ENCODE peak calls at places on chromosomes 5 and 9, in four cellular contexts. A is AG04450, I is PC-3, T is tibial nerve. L is an unnamed sample.

GRCh38 chr9:137589441-137590122 is 730 bp downstream of the ZMYND19 start:
- DNase-seq in A (no peak), I (no peak), T (no peak), L (no peak)

GRCh38 chr9:469672-470040 is 255.0 kb downstream of the DOCK8 start:
- DNase-seq in A (no peak), I (no peak), T (no peak), L (peak; percentile 21)

GRCh38 chr5:177472460-177473441 is 683 bp downstream of the DBN1 start:
- DNase-seq in A (no peak), I (peak; percentile 44), T (no peak), L (no peak)

GRCh38 chr9:36748322-36748899 is 175.7 kb downstream of the MELK start:
- DNase-seq in A (no peak), I (peak; percentile 25), T (no peak), L (no peak)

GRCh38 chr5:51386916-51387853 is 3.9 kb downstream of the ISL1 start:
- DNase-seq in A (no peak), I (no peak), T (no peak), L (no peak)

GRCh38 chr5:68418230-68418629 is 202.7 kb downstream of the PIK3R1 start:
- DNase-seq in A (no peak), I (no peak), T (peak; percentile 16), L (no peak)

GRCh38 chr5:33928283-33928682 is 7.9 kb upstream of the RXFP3 start:
- DNase-seq in A (no peak), I (no peak), T (no peak), L (no peak)

GRCh38 chr5:134100283-134101011 is 14.0 kb upstream of the TCF7 start:
- DNase-seq in A (no peak), I (peak; percentile 51), T (no peak), L (no peak)

GRCh38 chr9:91120200-91120599 is 241.5 kb downstream of the AUH start:
- DNase-seq in A (no peak), I (no peak), T (no peak), L (no peak)
- H3K27ac ChIP-seq in A (peak overlapping the region; percentile 59), I (peak overlapping the region; percentile 84), T (peak overlapping the region; percentile 85), L (peak overlapping the region; percentile 81)

GRCh38 chr5:54524704-54525103 is 7.1 kb downstream of the SNX18 start:
- DNase-seq in A (no peak), I (no peak), T (no peak), L (no peak)
- H3K4me3 ChIP-seq in A (peak overlapping the region; percentile 53), I (no peak overlapping the region), T (no peak overlapping the region), L (peak overlapping the region; percentile 15)

DNA sequence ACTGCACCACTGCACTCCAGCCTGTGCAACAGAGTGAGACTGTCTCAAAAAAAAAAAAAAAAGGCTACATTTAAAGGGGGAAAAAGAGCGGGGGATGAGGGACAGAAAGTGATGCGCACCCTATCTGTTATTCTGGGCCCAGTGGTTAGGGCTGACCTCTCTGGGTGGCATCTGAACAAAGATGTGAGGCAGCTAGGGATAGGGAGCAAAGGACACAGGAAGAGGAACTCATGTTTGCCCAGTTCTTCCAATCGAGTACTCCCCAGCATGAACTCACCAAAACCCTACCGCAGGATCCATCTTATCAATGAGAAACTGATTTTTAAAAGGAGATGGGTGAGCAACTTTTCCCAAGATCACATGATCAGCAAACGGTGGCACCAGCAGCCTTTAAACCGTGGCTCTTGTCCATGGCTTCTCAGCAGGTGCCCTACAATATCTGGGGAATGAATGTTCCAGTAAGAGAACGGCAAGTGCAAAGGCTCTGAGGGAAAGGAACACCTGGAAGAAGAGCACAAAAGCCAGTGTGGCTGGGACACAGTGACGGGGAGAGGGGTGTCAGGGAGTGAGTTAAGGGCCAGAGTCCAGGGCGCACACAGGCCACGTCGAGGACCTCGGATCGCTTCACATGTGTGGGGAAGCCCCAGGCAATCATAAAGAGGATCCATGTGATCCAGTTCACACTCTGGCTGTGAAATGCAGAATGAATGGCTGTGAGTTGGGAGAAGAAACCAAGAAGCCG is 22.0 kb downstream of the RAPGEF1 start:
- DNase-seq in A (no peak), I (no peak), T (no peak), L (no peak)
- H3K27ac ChIP-seq in A (no peak overlapping the region), I (no peak overlapping the region), T (peak overlapping the region; percentile 57), L (peak overlapping the region; percentile 67)

GRCh38 chr5:10599828-10600227 is 36.0 kb downstream of the ANKRD33B start:
- DNase-seq in A (no peak), I (peak; percentile 91), T (no peak), L (no peak)

GRCh38 chr5:10602031-10602806 is 38.3 kb downstream of the ANKRD33B start:
- DNase-seq in A (no peak), I (no peak), T (no peak), L (no peak)

GRCh38 chr5:10601246-10602030 is 37.6 kb downstream of the ANKRD33B start:
- DNase-seq in A (peak; percentile 61), I (peak; percentile 99), T (peak; percentile 91), L (peak; percentile 86)

GRCh38 chr5:10599113-10599512 is 35.2 kb downstream of the ANKRD33B start:
- DNase-seq in A (no peak), I (no peak), T (no peak), L (no peak)

GRCh38 chr5:10600629-10601245 is 36.9 kb downstream of the ANKRD33B start:
- DNase-seq in A (no peak), I (peak; percentile 78), T (no peak), L (peak; percentile 71)
- H3K4me3 ChIP-seq in A (no peak overlapping the region), I (peak overlapping the region; percentile 55), T (no peak overlapping the region), L (peak overlapping the region; percentile 18)

GRCh38 chr5:172175263-172175719 is 12.7 kb downstream of the STK10 start:
- DNase-seq in A (no peak), I (no peak), T (no peak), L (peak; percentile 18)
- H3K27ac ChIP-seq in A (no peak overlapping the region), I (no peak overlapping the region), T (peak overlapping the region; percentile 76), L (peak overlapping the region; percentile 44)